ENCODE peak calls at places on chromosomes 4 and X, in nine cellular contexts. Y is cardiac muscle cell; J is heart right ventricle; I is foreskin fibroblast; M is choroid plexus epithelial cell; V is body of pancreas; A is CD8-positive, alpha-beta T cell; T is lung; F is esophagus squamous epithelium. S is an unnamed sample.

GRCh38 chrX:18875256-18875878 is 108.5 kb downstream of the PHKA2 start:
- DNase-seq in Y (no peak), J (no peak), I (no peak), M (no peak), V (no peak), A (no peak), T (no peak), F (no peak), S (no peak)

GRCh38 chr4:24778427-24779225 is 16.7 kb upstream of the SOD3 start:
- DNase-seq in Y (peak; percentile 99), J (peak; percentile 35), I (peak; percentile 97), M (peak; percentile 97), V (no peak), A (no peak), T (no peak), F (no peak), S (peak; percentile 100)

GRCh38 chr4:183201331-183201730 is 102.3 kb downstream of the WWC2 start:
- DNase-seq in Y (peak; percentile 33), J (no peak), I (peak; percentile 77), M (peak; percentile 74), V (no peak), A (no peak), T (no peak), F (no peak), S (peak; percentile 55)

GRCh38 chr4:3317011-3317655 is 24.3 kb downstream of the RGS12 start:
- DNase-seq in Y (no peak), J (no peak), I (no peak), M (no peak), V (no peak), A (no peak), T (no peak), F (no peak), S (no peak)

GRCh38 chrX:109822861-109823260 is 89.8 kb upstream of the ACSL4 start:
- DNase-seq in Y (no peak), J (peak; percentile 15), I (no peak), M (no peak), V (no peak), A (no peak), T (no peak), F (no peak), S (no peak)

GRCh38 chr4:149110499-149110898 is 668.3 kb upstream of the NR3C2 start:
- DNase-seq in Y (no peak), J (no peak), I (no peak), M (no peak), V (no peak), A (no peak), T (no peak), F (no peak), S (no peak)

GRCh38 chr4:119825696-119826095 is 197.1 kb upstream of the PDE5A start:
- DNase-seq in Y (no peak), J (no peak), I (no peak), M (no peak), V (no peak), A (no peak), T (no peak), F (no peak), S (no peak)

GRCh38 chr4:75881476-75881875 is 20.8 kb downstream of the PPEF2 start:
- DNase-seq in Y (no peak), J (no peak), I (no peak), M (no peak), V (no peak), A (no peak), T (no peak), F (no peak), S (no peak)

GRCh38 chr4:3340703-3341088 is 47.9 kb downstream of the RGS12 start:
- DNase-seq in Y (no peak), J (no peak), I (no peak), M (no peak), V (peak; percentile 97), A (no peak), T (peak; percentile 81), F (no peak), S (no peak)

GRCh38 chr4:53914313-53915016 is 149.9 kb downstream of the CHIC2 start:
- DNase-seq in Y (peak; percentile 78), J (no peak), I (peak; percentile 91), M (peak; percentile 82), V (no peak), A (no peak), T (peak; percentile 52), F (no peak), S (peak; percentile 83)

GRCh38 chr4:44287505-44287904 is 161.1 kb downstream of the KCTD8 start:
- DNase-seq in Y (no peak), J (no peak), I (no peak), M (no peak), V (no peak), A (no peak), T (no peak), F (no peak), S (no peak)

GRCh38 chrX:56026816-56027215 is 205.3 kb upstream of the KLF8 start:
- DNase-seq in Y (no peak), J (no peak), I (no peak), M (no peak), V (no peak), A (no peak), T (no peak), F (no peak), S (no peak)

GRCh38 chr4:85825937-85826678 is 351.2 kb downstream of the ARHGAP24 start:
- DNase-seq in Y (peak; percentile 41), J (peak; percentile 19), I (peak; percentile 83), M (peak; percentile 71), V (peak; percentile 63), A (no peak), T (peak; percentile 48), F (no peak), S (peak; percentile 59)

GRCh38 chr4:137471895-137472294 is 60.4 kb downstream of the PCDH18 start:
- DNase-seq in Y (no peak), J (no peak), I (peak; percentile 77), M (no peak), V (no peak), A (no peak), T (no peak), F (no peak), S (peak; percentile 50)

DNA sequence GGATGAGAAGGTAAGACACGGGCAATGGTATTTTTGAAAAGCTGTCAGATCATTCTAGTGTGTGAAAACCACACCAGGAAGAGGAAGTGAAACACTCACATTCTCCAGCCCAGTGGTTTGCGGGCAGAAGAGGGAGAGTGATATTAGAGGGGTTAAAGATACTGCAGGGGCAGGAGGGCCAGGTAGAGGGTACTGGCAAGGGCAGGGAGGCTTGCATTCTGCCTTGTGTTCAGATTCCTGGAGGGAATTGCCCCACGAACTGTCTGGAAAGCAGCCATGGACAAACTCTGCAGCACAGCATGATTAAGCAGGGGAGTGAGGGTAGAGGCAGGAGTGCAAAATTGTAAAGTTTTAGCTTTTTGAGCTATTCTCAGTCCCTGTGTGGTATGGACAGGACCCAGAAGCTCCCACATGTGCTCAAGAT is 30.9 kb downstream of the NIPAL1 start:
- DNase-seq in Y (peak; percentile 10), J (no peak), I (peak; percentile 13), M (peak; percentile 28), V (no peak), A (peak; percentile 49), T (no peak), F (no peak), S (peak; percentile 23)
- H3K4me3 ChIP-seq in Y (no peak overlapping the region), J (no peak overlapping the region), I (no peak overlapping the region), M (peak overlapping the region; percentile 28), V (no peak overlapping the region), A (no peak overlapping the region), T (no peak overlapping the region), F (no peak overlapping the region), S (no peak overlapping the region)

DNA sequence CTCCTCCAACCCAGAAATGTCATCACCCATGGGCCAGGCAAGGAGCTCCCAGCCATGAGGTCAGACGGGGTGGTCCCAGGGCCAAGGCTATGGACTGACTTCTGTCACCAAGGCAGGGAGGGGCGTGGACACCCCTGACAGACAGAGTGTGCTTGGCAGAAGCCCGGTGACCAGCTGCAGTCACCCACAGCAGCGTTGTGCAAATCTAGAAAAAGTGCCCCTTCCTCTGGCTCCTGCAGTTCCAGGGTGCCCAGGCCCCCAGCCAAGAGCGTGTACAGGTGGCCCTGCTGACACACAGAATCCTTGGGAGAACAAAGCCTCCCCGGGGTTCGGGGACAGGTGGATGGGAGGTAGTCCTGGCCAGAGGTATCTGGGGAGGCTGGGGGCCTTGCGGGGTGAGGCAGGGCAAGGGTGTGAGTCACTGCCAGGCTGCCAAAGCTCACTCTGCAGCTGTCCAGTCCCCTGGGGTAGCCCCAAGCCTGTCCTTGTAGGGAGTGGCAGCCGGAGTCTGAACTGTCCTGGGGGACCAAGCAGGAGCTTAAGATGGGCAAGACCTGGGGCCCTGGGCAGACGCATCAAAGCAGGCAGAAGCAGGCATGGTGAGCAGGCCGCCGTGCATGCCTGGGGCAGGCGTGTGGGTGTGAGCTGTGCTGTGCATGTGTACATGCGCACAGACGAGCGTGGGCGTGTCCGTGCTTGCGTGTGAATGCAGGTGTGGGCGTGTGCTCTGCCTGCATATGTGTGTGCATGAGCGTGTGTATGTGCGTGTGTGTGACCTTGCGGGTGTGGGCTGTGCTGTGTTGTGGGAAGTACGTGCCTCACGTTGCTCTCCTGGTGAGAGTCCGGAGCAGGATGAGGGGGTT is 3.3 kb downstream of the MYL5 start:
- DNase-seq in Y (no peak), J (no peak), I (peak; percentile 52), M (no peak), V (peak; percentile 46), A (no peak), T (no peak), F (no peak), S (no peak)
- H3K4me3 ChIP-seq in Y (no peak overlapping the region), J (no peak overlapping the region), I (no peak overlapping the region), M (no peak overlapping the region), V (no peak overlapping the region), A (no peak overlapping the region), T (no peak overlapping the region), F (no peak overlapping the region), S (no peak overlapping the region)

DNA sequence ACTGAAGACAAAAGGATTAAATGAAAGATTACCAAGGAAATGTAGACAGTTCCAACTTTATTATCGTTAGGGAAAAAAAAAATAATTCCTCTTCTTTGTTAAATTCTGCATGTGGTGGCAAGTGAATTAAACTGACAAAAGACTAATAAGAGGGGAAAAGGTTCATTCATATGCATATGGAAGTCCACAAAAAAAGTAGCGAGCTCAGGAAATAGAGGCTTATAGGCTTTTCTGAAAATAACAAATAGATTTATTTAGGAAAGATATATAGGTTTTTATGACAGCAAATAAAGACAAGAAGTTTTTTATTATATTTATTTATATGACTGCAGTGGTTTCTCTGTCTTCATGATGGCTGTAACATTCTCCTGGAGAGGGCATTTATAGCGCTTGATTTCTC is 246.0 kb downstream of the NAF1 start:
- DNase-seq in Y (no peak), J (no peak), I (no peak), M (no peak), V (no peak), A (no peak), T (no peak), F (no peak), S (no peak)
- H3K4me3 ChIP-seq in Y (no peak overlapping the region), J (no peak overlapping the region), I (no peak overlapping the region), M (no peak overlapping the region), V (no peak overlapping the region), A (no peak overlapping the region), T (no peak overlapping the region), F (no peak overlapping the region), S (no peak overlapping the region)

DNA sequence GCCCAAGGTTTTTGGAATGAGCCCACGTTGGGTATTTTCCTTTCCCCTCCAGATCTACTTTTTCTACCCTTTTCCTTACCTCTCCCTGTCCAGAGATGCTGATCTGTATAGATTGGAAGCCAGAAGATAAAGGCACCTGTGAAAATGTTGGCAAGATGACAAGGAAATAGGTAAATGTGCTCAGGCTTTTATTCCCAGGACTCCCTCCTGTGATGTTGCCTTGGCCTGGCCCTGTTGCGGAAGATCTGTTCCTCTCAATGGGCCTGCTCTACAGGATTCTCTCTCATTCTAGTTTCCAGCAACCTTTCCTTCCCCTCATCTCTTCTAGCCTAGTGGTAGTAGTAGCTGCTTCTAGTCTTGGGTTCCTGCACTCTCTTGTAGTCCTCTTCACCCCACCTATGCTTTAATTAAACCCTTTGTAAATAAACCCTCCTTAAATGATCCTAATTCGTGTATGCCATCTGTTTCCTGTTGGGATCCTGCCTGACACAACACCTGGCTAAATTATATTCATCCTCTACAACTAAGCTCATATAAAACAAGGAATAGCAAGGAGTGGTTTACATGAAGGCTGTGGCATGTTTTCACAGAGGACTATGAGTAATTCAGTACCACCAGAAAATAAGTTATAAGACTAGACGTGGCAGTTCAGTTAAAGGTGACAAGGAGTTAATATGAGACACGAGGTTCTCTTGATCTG is 95.7 kb upstream of the MAOA start:
- DNase-seq in Y (no peak), J (no peak), I (no peak), M (no peak), V (no peak), A (no peak), T (no peak), F (no peak), S (no peak)
- H3K4me3 ChIP-seq in Y (no peak overlapping the region), J (no peak overlapping the region), I (no peak overlapping the region), M (no peak overlapping the region), V (no peak overlapping the region), A (no peak overlapping the region), T (no peak overlapping the region), F (no peak overlapping the region), S (no peak overlapping the region)